ENCODE peak calls at places on chromosomes 7 and 10, in seven cellular contexts. Z is psoas muscle, C is HFFc6, R is astrocyte of the cerebellum, E is PC-9, X is LNCaP clone FGC, T is tibial nerve. U is an unnamed sample.

GRCh38 chr7:29478687-29479086 is 84.9 kb upstream of the PRR15 start:
- DNase-seq in R (no peak), Z (no peak), X (no peak), C (no peak), E (no peak), T (no peak), U (no peak)

GRCh38 chr10:132931258-132931657 is 11.1 kb downstream of the CFAP46 start:
- DNase-seq in X (no peak), R (no peak), T (no peak), E (no peak), C (no peak), Z (no peak), U (no peak)

GRCh38 chr10:36669615-36670325 is 455.6 kb upstream of the ANKRD30A start:
- DNase-seq in X (no peak), C (no peak), T (no peak), E (no peak), Z (no peak), R (no peak), U (no peak)

GRCh38 chr7:102009628-102010027 is 192.2 kb downstream of the CUX1 start:
- DNase-seq in R (no peak), T (no peak), Z (no peak), X (no peak), E (no peak), C (peak), U (no peak)

GRCh38 chr10:79483948-79484347 is 28.4 kb upstream of the EIF5AL1 start:
- DNase-seq in T (no peak), C (peak), E (no peak), X (no peak), R (no peak), Z (peak), U (peak)

GRCh38 chr7:157276731-157277562 is 59.9 kb upstream of the DNAJB6 start:
- DNase-seq in E (no peak), R (no peak), X (no peak), Z (peak), T (no peak), C (peak), U (no peak)

GRCh38 chr10:27153855-27154198 is 357 bp downstream of the YME1L1 start:
- DNase-seq in T (peak), C (no peak), R (no peak), X (no peak), Z (no peak), E (no peak), U (no peak)

GRCh38 chr7:47600199-47601118 is 18.5 kb upstream of the TNS3 start:
- DNase-seq in Z (no peak), E (peak), R (no peak), T (no peak), C (peak), X (no peak), U (no peak)

GRCh38 chr10:132107947-132108877 is 42.5 kb downstream of the JAKMIP3 start:
- DNase-seq in R (no peak), T (no peak), C (no peak), X (no peak), Z (peak), E (no peak), U (no peak)

GRCh38 chr10:127293640-127294039 is 97.2 kb upstream of the INSYN2A start:
- DNase-seq in E (no peak), Z (no peak), C (no peak), R (no peak), X (no peak), T (no peak), U (no peak)

GRCh38 chr7:85829817-85830432 is 643.1 kb upstream of the SEMA3D start:
- DNase-seq in Z (no peak), R (peak), T (no peak), C (peak), X (no peak), E (no peak), U (peak)

GRCh38 chr7:151608031-151608551 is 88.4 kb upstream of the RHEB start:
- DNase-seq in Z (no peak), E (peak), R (no peak), T (no peak), X (no peak), C (no peak), U (no peak)

DNA sequence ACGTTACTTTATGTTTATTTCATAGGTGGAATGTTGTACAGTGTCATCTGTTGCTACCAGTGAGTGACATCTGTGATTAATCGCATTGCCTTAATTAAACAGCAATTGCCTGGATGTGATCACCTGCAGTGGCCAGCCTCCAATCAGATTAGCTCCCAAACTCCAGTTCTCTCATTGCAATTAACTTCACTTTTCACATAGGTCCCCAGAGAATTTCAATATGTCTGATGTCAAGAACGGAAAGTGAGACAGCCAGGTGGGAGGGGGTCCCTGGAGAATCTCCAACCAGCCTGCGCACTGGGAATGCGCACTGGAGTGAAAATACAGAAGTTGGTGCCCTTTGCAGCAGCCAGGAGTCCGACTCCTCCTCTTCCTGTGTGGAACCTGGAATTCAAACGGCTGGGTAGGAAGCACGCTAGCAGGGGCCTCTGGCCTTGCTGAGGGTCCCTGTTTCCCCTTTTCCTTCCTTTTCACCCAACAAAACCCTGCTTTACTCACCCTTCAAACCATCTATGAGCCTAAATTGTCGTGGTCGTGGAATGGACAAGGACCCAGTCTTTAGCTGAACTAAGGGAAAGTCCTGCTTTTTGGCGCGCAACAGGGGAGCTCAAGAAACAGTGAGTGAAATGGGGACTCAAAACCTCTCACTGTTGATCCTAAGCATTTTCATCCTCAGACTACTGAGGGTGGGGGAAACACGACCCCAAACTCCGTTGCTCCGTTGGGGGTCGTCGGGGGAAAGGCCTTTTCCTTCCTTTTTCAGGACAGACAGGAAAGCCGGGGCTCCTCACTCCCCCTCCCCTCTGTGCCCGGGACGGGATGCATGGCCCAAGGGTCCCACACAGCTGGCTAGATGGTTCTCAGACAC is 1355.5 kb upstream of the LRRTM3 start:
- DNase-seq in E (peak), Z (peak), C (peak), T (no peak), R (peak), X (no peak), U (no peak)
- TF ChIP-seq CTCF in E (no peak), Z (no peak), C (no peak), T (no peak), R (no peak), X (no peak), U (no peak)

DNA sequence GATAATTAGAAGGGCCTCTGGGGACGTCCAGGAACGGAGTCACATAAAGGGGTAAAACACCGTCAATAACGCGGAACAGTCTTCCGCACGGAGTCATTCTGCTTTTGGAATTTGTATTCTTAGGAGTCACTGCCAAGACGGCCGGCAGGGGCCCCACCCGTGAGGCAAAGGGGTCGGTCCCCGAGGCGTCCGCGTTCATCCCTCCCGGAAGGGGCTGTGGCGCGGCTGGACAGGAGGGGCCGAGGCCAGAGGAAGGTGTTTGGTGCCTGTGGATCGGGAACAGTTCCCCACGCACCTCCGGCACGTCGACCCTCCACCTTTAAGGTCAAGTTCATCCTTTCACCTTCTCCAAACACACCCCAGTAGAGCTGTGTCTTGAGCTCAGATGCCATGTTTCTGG is 36.8 kb upstream of the PDGFA start:
- DNase-seq in T (no peak), R (no peak), Z (no peak), X (no peak), E (no peak), C (no peak), U (no peak)
- TF ChIP-seq CTCF in T (no peak), R (no peak), Z (no peak), X (no peak), E (no peak), C (no peak), U (no peak)

GRCh38 chr10:43899224-43899959 is 250.7 kb upstream of the ZNF32 start:
- DNase-seq in E (no peak), X (peak), T (no peak), C (peak), Z (no peak), R (no peak), U (no peak)
- TF ChIP-seq CTCF in E (no peak), X (no peak), T (no peak), C (no peak), Z (no peak), R (no peak), U (no peak)

GRCh38 chr10:62037166-62037831 is 135.8 kb downstream of the ARID5B start:
- DNase-seq in T (no peak), C (peak), X (no peak), E (peak), R (no peak), Z (no peak), U (no peak)
- TF ChIP-seq CTCF in T (no peak), C (no peak), X (no peak), E (no peak), R (no peak), Z (no peak), U (no peak)

U was measured in AG09319.